ENCODE peak calls at places on chromosomes 6 and 20, in four cellular contexts. O is H1, M is H9, D is IMR-90. B is an unnamed sample. For H3K27me3, the result is how much of the 10 kb centered on the place peaks cover.

GRCh38 chr6:144007779-144008500 is at the start of gene PLAGL1:
- DNase-seq in O (peak), M (peak), D (peak), B (peak)

GRCh38 chr6:13666194-13667105 is 45.2 kb downstream of the RANBP9 start:
- DNase-seq in O (no peak), M (no peak), D (no peak), B (no peak)

GRCh38 chr6:15854378-15854777 is 191.6 kb upstream of the DTNBP1 start:
- DNase-seq in O (no peak), M (no peak), D (no peak), B (no peak)

GRCh38 chr6:6758915-6759654 is 170.6 kb downstream of the LY86 start:
- DNase-seq in O (peak), M (peak), D (peak), B (peak)

GRCh38 chr20:38165089-38165965 is at the start of gene TGM2:
- DNase-seq in O (peak), M (peak), D (peak), B (peak)

GRCh38 chr6:114592506-114592905 is 249.7 kb upstream of the HS3ST5 start:
- DNase-seq in O (no peak), M (no peak), D (no peak), B (no peak)

GRCh38 chr20:48694466-48694865 is 133.3 kb downstream of the PREX1 start:
- DNase-seq in O (no peak), M (no peak), D (no peak), B (no peak)

GRCh38 chr6:111846511-111847409 is 26.5 kb downstream of the FYN start:
- DNase-seq in O (no peak), M (no peak), D (no peak), B (no peak)

GRCh38 chr6:157774153-157775135 is 48.6 kb upstream of the SNX9 start:
- DNase-seq in O (no peak), M (peak), D (no peak), B (no peak)

GRCh38 chr20:48640871-48641270 is 186.9 kb downstream of the PREX1 start:
- DNase-seq in O (no peak), M (no peak), D (no peak), B (no peak)

GRCh38 chr6:136549359-136550044 is 720 bp downstream of the MAP7 start:
- DNase-seq in O (peak), M (peak), D (no peak), B (peak)

GRCh38 chr6:1389791-1390070 is 355 bp downstream of the FOXF2 start:
- DNase-seq in O (no peak), M (no peak), D (no peak), B (no peak)

GRCh38 chr6:1386310-1386709 is 3.1 kb upstream of the FOXF2 start:
- DNase-seq in O (no peak), M (no peak), D (no peak), B (no peak)

GRCh38 chr6:1388927-1389790 is at the start of gene FOXF2:
- DNase-seq in O (peak), M (peak), D (no peak), B (peak)

GRCh38 chr6:1388081-1388926 is 1.1 kb upstream of the FOXF2 start:
- DNase-seq in O (peak), M (peak), D (peak), B (no peak)

DNA sequence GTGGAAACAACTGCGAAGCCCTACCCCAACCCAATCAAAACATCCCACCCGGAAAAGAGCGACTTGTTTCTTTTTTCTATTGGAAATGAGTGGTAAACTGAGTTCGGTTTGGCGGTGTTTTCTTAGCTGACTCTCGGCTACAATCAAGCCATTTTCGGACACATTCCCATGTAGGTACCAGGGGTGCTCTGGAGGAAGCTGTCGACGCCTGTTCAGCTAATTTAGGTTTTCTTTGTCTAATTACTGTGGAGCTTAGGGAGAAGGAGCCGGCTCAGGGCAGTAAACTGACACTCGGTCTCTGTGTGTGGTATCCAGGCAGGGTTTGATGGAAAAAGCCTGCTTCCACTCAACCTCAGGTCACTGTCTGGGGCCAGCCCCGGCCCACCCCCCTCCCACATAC is 1.7 kb upstream of the FOXF2 start:
- DNase-seq in O (no peak), M (no peak), D (no peak), B (no peak)
- H3K27me3 ChIP-seq in O (half or more), M (half or more), D (under half), B (half or more)

GRCh38 chr6:99425647-99426453 is 742 bp upstream of the PNISR start:
- DNase-seq in O (peak), M (peak), D (peak), B (peak)

GRCh38 chr6:99426454-99426762 is 1.3 kb upstream of the PNISR start:
- DNase-seq in O (no peak), M (no peak), D (no peak), B (peak)

GRCh38 chr6:99424761-99425646 is at the start of gene PNISR:
- DNase-seq in O (peak), M (peak), D (peak), B (peak)

GRCh38 chr6:99422912-99423311 is 2.2 kb downstream of the PNISR start:
- DNase-seq in O (no peak), M (no peak), D (no peak), B (no peak)

GRCh38 chr6:99424022-99424421 is 1.1 kb downstream of the PNISR start:
- DNase-seq in O (no peak), M (no peak), D (no peak), B (no peak)
- H3K9ac ChIP-seq in O (no peak), M (peak), D (no peak), B (peak)

DNA sequence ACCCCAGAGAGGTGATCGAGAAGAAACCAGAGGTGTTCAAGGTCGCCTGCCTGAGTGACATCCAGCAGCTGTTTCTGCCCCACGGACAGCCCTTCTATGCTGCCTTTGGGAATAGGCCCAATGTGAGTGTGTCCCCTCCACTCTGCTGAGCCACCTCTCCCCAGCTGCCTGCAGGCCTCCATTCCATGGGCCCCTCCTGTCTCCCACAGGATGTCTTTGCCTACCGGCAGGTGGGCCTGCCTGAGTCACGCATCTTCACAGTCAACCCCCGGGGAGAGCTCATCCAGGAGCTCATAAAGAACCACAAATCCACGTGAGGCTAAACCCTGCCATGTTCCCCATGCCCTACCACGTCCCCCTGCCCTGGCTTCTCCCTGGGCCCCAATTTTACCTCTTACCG is 8.4 kb downstream of the EMILIN3 start:
- DNase-seq in O (no peak), M (peak), D (no peak), B (no peak)
- H3K56ac ChIP-seq in O (no peak), M (no peak), D (no peak), B (no peak)

GRCh38 chr20:63176035-63176434 is 39.9 kb downstream of the YTHDF1 start:
- DNase-seq in O (peak), M (no peak), D (no peak), B (no peak)

GRCh38 chr20:63175031-63175895 is 40.7 kb downstream of the YTHDF1 start:
- DNase-seq in O (no peak), M (no peak), D (no peak), B (no peak)

GRCh38 chr20:63177785-63178444 is 38.0 kb downstream of the YTHDF1 start:
- DNase-seq in O (peak), M (no peak), D (no peak), B (no peak)

GRCh38 chr20:63177134-63177784 is 38.7 kb downstream of the YTHDF1 start:
- DNase-seq in O (peak), M (no peak), D (no peak), B (peak)

GRCh38 chr20:63176448-63177133 is 39.3 kb downstream of the YTHDF1 start:
- DNase-seq in O (peak), M (peak), D (no peak), B (peak)
- H3K27me3 ChIP-seq in O (half or more), M (under half), D (half or more), B (under half)

DNA sequence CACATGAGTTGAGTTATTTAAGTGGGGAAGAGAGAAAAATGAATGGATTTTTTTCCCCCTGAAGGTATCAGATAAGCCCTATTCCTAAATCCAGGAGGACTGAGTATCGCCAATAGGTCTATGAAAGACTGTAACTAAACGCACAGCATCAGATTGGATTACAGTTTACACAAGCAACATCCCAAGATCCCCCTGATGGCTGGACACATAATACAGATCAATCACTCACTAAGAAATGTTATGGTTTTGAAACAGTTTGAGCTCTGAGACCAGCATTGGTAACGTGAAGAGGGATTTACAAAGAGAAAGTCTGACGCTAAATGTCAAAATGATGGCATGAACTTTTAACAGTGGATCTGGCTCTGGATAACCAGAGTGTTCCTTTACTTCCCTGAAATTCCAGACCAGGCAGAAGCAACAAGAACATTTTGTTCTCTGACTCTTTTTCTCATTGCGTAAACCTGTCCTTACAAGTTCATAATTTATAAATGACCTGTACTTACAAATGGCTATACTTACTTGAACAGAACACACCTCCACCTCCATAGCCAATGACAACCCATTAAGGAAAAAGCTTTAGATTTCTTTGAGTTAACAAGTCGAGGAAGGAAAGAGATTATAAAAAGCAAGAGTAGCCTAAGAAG is 131.8 kb upstream of the BEND3 start:
- DNase-seq in O (no peak), M (no peak), D (no peak), B (no peak)
- H3K9ac ChIP-seq in O (no peak), M (no peak), D (no peak), B (no peak)

GRCh38 chr20:8673116-8673515 is 395.8 kb upstream of the PLCB4 start:
- DNase-seq in O (no peak), M (no peak), D (no peak), B (no peak)
- H3K56ac ChIP-seq in O (no peak), M (no peak), D (no peak), B (no peak)

GRCh38 chr20:59696476-59696875 is 92.1 kb downstream of the PHACTR3 start:
- DNase-seq in O (no peak), M (no peak), D (no peak), B (no peak)
- H3K27me3 ChIP-seq in O (under half), M (under half), D (under half), B (under half)

GRCh38 chr6:107466062-107466461 is 6.7 kb upstream of the PDSS2 start:
- DNase-seq in O (no peak), M (no peak), D (no peak), B (no peak)

GRCh38 chr6:107458687-107459282 is 579 bp downstream of the PDSS2 start:
- DNase-seq in O (no peak), M (peak), D (peak), B (peak)

GRCh38 chr6:107459283-107460073 is at the start of gene PDSS2:
- DNase-seq in O (peak), M (peak), D (peak), B (peak)

DNA sequence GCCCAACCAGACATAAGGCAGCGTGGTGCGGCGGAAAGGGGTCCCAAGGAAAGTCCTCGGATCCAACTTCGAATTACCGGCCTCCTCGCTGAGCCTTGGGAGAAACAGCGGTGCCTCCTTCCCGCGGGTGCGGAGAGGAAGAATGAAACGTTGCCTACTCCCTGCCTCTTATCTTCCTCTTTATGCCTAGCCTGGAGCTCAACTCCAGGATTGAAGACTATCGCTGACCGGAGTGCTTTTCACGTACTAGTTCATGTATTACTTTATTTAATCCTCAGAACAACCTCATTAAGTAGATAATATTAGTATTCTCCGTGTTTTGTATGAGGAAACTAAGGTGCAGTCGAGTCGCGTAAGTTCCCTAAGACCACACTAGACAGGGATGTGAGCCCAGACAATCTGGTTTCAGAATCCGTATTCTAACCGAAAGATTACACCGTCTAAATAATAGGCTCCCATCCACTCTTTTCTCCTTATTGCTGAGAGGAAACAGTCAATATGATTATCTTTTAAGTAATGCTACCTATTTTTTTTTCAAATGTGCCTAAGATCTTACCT is 789 bp upstream of the PDSS2 start:
- DNase-seq in O (no peak), M (no peak), D (peak), B (no peak)
- H3K9ac ChIP-seq in O (peak), M (peak), D (peak), B (peak)

GRCh38 chr20:3714092-3714491 is 1.7 kb upstream of the SIGLEC1 start:
- DNase-seq in O (no peak), M (peak), D (no peak), B (no peak)

GRCh38 chr20:3711418-3712043 is 869 bp downstream of the SIGLEC1 start:
- DNase-seq in O (no peak), M (no peak), D (no peak), B (no peak)

GRCh38 chr20:3710027-3710426 is 2.4 kb downstream of the SIGLEC1 start:
- DNase-seq in O (no peak), M (peak), D (no peak), B (no peak)

GRCh38 chr20:3712279-3712873 is at the start of gene SIGLEC1:
- DNase-seq in O (no peak), M (peak), D (no peak), B (no peak)

DNA sequence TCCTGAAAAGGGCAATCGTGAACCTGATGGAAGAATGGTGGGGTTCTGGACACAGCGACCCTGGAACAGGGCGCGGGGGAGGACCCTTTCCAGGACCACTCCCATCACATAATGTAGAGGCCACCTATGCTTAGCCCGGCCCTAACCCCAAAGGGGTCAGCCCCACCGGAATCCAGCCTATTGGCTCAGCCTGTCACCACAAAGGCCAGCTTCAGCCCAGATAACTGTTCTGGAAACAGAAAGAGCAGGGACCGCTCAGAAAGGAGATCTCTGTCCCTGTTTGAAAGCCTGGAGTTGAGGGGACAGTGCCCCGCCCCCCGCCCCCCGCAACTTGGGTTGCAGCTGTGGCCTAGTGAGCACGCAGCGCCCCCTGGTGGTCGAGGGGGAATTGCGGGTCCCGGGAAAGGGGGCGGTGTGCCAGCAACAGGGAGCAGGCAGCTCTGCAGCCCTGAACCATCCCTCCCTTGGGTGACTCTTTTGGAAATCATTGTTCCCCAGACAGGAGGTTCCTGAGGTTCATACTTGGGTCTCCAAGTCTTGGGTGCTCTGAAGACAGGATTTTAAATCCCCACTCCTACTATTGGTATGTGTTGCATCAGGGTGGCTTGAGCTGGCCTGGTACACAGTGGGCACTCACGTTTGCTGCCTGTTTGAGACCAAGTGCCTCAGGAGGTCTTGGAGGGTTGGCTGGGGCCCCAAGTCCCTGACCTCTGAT is 1.5 kb downstream of the SIGLEC1 start:
- DNase-seq in O (peak), M (peak), D (peak), B (peak)
- H3K56ac ChIP-seq in O (no peak), M (no peak), D (no peak), B (no peak)

GRCh38 chr6:154614101-154614500 is 103.6 kb upstream of the CNKSR3 start:
- DNase-seq in O (no peak), M (no peak), D (peak), B (no peak)
- H3K27me3 ChIP-seq in O (under half), M (under half), D (under half), B (under half)

B was measured in mesendoderm.